ENCODE peak calls at places on chromosome 6, in four cellular contexts. M, R, J and B are unnamed samples.

GRCh38 chr6:84581494-84582259 is 182.7 kb downstream of the TBX18 start:
- DNase-seq in M (peak), R (no peak), J (peak), B (no peak)

GRCh38 chr6:121158438-121158837 is 175.8 kb downstream of the TBC1D32 start:
- DNase-seq in M (peak), R (no peak), J (no peak), B (no peak)

GRCh38 chr6:72464791-72465691 is 156.8 kb upstream of the KCNQ5 start:
- DNase-seq in M (peak), R (no peak), J (peak), B (no peak)

GRCh38 chr6:157089258-157089657 is 234.1 kb downstream of the TMEM242 start:
- DNase-seq in M (no peak), R (no peak), J (peak), B (no peak)

GRCh38 chr6:14882394-14883073 is 363.3 kb upstream of the JARID2 start:
- DNase-seq in M (no peak), R (no peak), J (no peak), B (no peak)

GRCh38 chr6:46056906-46057529 is 41.4 kb upstream of the CLIC5 start:
- DNase-seq in M (no peak), R (no peak), J (no peak), B (no peak)

GRCh38 chr6:31970604-31971271 is 1.2 kb downstream of the DXO start:
- DNase-seq in M (no peak), R (no peak), J (no peak), B (peak)

GRCh38 chr6:111533087-111533784 is 50.2 kb upstream of the REV3L start:
- DNase-seq in M (no peak), R (no peak), J (no peak), B (no peak)

GRCh38 chr6:119481098-119481497 is 131.5 kb upstream of the MAN1A1 start:
- DNase-seq in M (no peak), R (no peak), J (no peak), B (no peak)

GRCh38 chr6:64383277-64383676 is 747.7 kb downstream of the PHF3 start:
- DNase-seq in M (no peak), R (no peak), J (peak), B (no peak)

GRCh38 chr6:144585217-144585814 is 300.2 kb downstream of the UTRN start:
- DNase-seq in M (peak), R (peak), J (peak), B (peak)

GRCh38 chr6:3504938-3505735 is 48.3 kb upstream of the SLC22A23 start:
- DNase-seq in M (no peak), R (no peak), J (no peak), B (no peak)

GRCh38 chr6:119078449-119079287 is at the start of gene FAM184A:
- DNase-seq in M (peak), R (peak), J (peak), B (peak)

GRCh38 chr6:78593898-78594666 is 273.3 kb upstream of the IRAK1BP1 start:
- DNase-seq in M (peak), R (no peak), J (peak), B (no peak)

GRCh38 chr6:5036309-5036708 is 32.5 kb upstream of the RPP40 start:
- DNase-seq in M (peak), R (peak), J (peak), B (peak)

GRCh38 chr6:16496982-16497823 is 258.8 kb downstream of the GMPR start:
- DNase-seq in M (no peak), R (no peak), J (no peak), B (no peak)

GRCh38 chr6:28553986-28554881 is 28.6 kb downstream of the GPX5 start:
- DNase-seq in M (no peak), R (no peak), J (no peak), B (no peak)

GRCh38 chr6:54307412-54308036 is 717 bp upstream of the TINAG start:
- DNase-seq in M (no peak), R (no peak), J (peak), B (no peak)

GRCh38 chr6:42689371-42689770 is 33.0 kb downstream of the PRPH2 start:
- DNase-seq in M (no peak), R (no peak), J (no peak), B (no peak)

GRCh38 chr6:1409774-1410465 is 20.5 kb downstream of the FOXF2 start:
- DNase-seq in M (no peak), R (no peak), J (no peak), B (no peak)